ENCODE peak calls at places on chromosomes 12 and 14, in four cellular contexts. Y is GM12878, K is K562, W is GM12891. I is an unnamed sample.

GRCh38 chr12:88339254-88339949 is 197.3 kb downstream of the TMTC3 start:
- DNase-seq in Y (no peak), K (no peak), W (no peak), I (no peak)

GRCh38 chr12:31715283-31715825 is 13.5 kb downstream of the AMN1 start:
- DNase-seq in Y (peak), K (peak), W (no peak), I (peak)

GRCh38 chr12:52605542-52605941 is 4.3 kb upstream of the KRT72 start:
- DNase-seq in Y (no peak), K (no peak), W (no peak), I (no peak)

GRCh38 chr14:101328412-101329149 is 232.7 kb upstream of the DIO3 start:
- DNase-seq in Y (no peak), K (no peak), W (no peak), I (no peak)

GRCh38 chr12:52200086-52200782 is 8.4 kb upstream of the KRT80 start:
- DNase-seq in Y (no peak), K (peak), W (no peak), I (no peak)

GRCh38 chr12:86389949-86390348 is 133.8 kb upstream of the MGAT4C start:
- DNase-seq in Y (no peak), K (no peak), W (no peak), I (no peak)

GRCh38 chr14:91323671-91324605 is 79.4 kb upstream of the GPR68 start:
- DNase-seq in Y (peak), K (peak), W (peak), I (peak)

GRCh38 chr14:79464468-79464867 is 746.8 kb downstream of the DIO2 start:
- DNase-seq in Y (no peak), K (no peak), W (no peak), I (no peak)

GRCh38 chr14:99946652-99947489 is 118.4 kb upstream of the EVL start:
- DNase-seq in Y (no peak), K (peak), W (peak), I (no peak)

GRCh38 chr12:113994051-113994450 is 27.9 kb upstream of the RBM19 start:
- DNase-seq in Y (no peak), K (no peak), W (no peak), I (no peak)

GRCh38 chr12:93032748-93033147 is 103.7 kb upstream of the EEA1 start:
- DNase-seq in Y (no peak), K (no peak), W (no peak), I (no peak)

GRCh38 chr14:99995700-99996356 is 69.4 kb upstream of the EVL start:
- DNase-seq in Y (peak), K (peak), W (peak), I (no peak)

DNA sequence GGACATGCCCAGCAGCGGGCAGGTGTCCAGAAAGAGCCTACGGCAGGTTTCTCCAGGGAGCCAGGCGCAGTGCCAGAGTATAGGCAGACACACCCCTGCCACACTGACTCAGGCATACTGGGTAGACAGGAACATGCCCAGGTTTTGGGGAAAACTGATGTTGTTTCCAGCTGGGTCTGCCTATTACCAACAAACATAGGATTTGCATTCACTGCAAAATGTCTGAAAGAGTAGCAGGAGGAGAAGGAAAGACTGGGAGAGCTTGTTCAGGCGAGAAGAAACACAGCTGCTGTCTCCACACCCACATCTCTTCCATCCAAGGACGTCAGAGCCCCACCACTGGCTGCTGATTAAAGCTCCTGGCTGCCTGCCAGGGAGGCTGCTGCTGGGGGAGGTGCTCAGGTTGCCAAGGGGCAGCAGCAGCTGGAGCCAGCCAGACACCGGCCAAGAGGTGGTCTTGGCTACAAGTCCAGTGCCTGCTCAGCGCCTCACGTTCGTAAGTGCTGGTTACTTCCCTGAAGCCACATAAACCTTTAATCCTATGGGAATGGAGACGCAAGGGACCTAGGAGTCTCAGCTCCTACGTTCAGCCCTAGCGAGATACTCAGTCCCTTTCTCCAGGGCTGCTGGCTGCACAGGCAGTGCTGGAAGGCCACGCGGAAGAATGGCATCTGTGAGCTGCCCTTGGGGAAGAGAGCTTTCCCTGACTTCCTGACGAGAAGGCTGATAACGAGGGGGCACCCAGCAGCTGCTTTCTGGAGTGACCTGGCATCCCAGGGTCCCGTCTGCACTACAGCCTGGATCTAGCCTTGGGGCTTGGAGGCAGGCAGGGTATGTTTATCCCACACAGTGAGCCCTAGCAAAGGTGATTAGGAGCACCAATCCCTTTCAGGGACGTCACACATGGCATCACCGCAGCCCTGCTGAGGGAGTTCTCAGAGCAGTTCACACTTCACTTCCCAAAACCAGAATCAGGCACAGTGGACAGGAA is 58.1 kb downstream of the PLEKHG3 start:
- DNase-seq in Y (no peak), K (peak), W (no peak), I (no peak)
- TF ChIP-seq POLR2AphosphoS5 in Y (no peak), K (peak), W (no peak), I (no peak)

DNA sequence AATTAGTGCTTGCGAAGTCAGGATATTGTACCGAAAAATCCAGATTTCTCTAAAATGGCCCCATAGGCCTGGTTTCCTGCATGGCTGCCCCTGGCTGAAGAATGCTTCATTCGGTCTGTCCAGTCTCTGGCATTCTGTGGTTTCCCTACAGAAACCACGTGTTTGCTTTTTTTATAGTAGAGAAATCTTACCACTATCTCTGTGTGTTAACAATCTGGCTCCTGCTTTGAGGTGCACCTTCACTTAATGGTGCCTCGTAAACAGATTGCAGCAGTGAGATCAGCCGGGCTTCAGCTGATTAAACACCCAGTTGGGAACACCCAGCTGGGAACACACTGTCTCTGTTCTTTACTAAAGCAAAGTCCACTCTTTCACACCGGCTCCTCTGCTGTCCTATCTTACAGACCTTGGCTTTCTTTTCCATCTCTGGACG is 6.7 kb upstream of the DNAAF2 start:
- DNase-seq in Y (no peak), K (no peak), W (no peak), I (no peak)
- TF ChIP-seq SPI1 in Y (no peak), K (no peak), W (no peak), I (no peak)

GRCh38 chr12:79690606-79691298 is at the start of gene PAWR:
- DNase-seq in Y (no peak), K (no peak), W (peak), I (no peak)
- TF ChIP-seq POLR2AphosphoS5 in Y (no peak), K (no peak), W (no peak), I (no peak)

GRCh38 chr12:55060470-55060869 is 40.7 kb downstream of the NEUROD4 start:
- DNase-seq in Y (peak), K (peak), W (peak), I (peak)
- TF ChIP-seq SPI1 in Y (peak), K (no peak), W (peak), I (no peak)

GRCh38 chr14:39726563-39726962 is 294.3 kb upstream of the FBXO33 start:
- DNase-seq in Y (no peak), K (no peak), W (no peak), I (no peak)
- TF ChIP-seq POLR2AphosphoS5 in Y (no peak), K (no peak), W (no peak), I (no peak)

GRCh38 chr12:124436366-124436765 is 131.0 kb downstream of the NCOR2 start:
- DNase-seq in Y (no peak), K (no peak), W (no peak), I (no peak)
- TF ChIP-seq SPI1 in Y (no peak), K (no peak), W (no peak), I (no peak)

DNA sequence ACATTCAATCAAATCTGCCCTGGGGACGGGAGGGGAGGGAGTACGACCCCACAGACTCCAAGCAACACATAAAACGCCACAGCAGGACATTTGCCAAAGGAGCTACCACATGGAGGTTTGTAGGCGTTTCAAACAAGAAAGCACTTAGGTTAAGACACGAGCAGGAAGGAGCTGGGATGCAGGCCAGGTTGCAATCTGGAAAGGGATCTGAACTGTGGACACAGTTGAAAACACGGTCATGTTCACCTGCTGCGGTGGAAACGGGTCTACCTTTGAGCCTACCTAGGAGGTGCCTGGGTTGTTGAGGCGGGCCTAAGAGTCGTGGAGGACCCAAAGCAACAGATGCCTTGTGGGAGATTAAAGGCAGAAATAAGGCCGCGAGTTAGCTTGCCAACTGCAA is 18.4 kb downstream of the PRKAB1 start:
- DNase-seq in Y (no peak), K (no peak), W (no peak), I (no peak)
- TF ChIP-seq POLR2AphosphoS5 in Y (no peak), K (no peak), W (no peak), I (no peak)

GRCh38 chr12:77384941-77385340 is 319.6 kb upstream of the E2F7 start:
- DNase-seq in Y (no peak), K (no peak), W (no peak), I (no peak)
- TF ChIP-seq SPI1 in Y (no peak), K (no peak), W (no peak), I (no peak)

GRCh38 chr12:55931317-55931779 is 386 bp downstream of the DGKA start:
- DNase-seq in Y (no peak), K (peak), W (no peak), I (peak)

GRCh38 chr12:55930771-55931316 is at the start of gene DGKA:
- DNase-seq in Y (peak), K (peak), W (no peak), I (peak)

GRCh38 chr12:55926738-55927587 is 731 bp downstream of the PYM1 start:
- DNase-seq in Y (peak), K (peak), W (peak), I (peak)

GRCh38 chr12:55927588-55928502 is at the start of gene PYM1:
- DNase-seq in Y (peak), K (peak), W (no peak), I (peak)

DNA sequence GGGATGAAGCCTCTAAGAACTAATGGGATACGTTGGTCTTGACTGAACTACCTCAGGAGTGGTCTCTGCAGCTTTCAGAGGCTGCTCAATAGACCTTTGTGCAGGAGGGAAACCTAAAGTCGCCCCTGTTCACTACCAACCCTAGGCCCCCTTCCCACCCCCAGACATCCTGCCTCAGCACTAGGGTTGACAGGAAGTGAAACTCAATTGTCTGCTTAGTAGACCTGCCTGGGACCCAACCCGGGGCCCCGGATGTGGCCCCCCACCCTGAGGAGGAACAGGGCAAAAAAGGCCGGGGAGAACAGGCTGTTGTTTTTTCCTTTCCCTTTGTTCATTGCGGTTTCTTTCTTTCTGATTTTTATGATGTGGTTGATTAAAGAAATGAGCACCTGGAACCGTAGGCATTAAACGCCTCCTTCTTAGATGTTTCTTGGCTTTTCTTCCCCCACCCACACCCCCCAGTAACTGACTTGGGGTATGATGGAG is 1.6 kb upstream of the DGKA start:
- DNase-seq in Y (peak), K (no peak), W (peak), I (peak)
- TF ChIP-seq POLR2AphosphoS5 in Y (peak), K (no peak), W (peak), I (no peak)

GRCh38 chr12:53868516-53868986 is 70.1 kb upstream of the HOXC13 start:
- DNase-seq in Y (no peak), K (no peak), W (no peak), I (no peak)

GRCh38 chr12:53869500-53869899 is 69.1 kb upstream of the HOXC13 start:
- DNase-seq in Y (no peak), K (no peak), W (no peak), I (no peak)

GRCh38 chr12:53867216-53868012 is 71.2 kb upstream of the HOXC13 start:
- DNase-seq in Y (no peak), K (no peak), W (no peak), I (no peak)

GRCh38 chr12:53870122-53870521 is 68.5 kb upstream of the HOXC13 start:
- DNase-seq in Y (no peak), K (no peak), W (no peak), I (no peak)

GRCh38 chr12:53866727-53867126 is 71.9 kb upstream of the HOXC13 start:
- DNase-seq in Y (no peak), K (no peak), W (no peak), I (no peak)
- TF ChIP-seq SPI1 in Y (no peak), K (no peak), W (no peak), I (no peak)

I was measured in HL-60.